ENCODE peak calls at places on chromosomes 7 and 10, in ten cellular contexts. One of them, this sample, is unnamed.

GRCh38 chr10:6621536-6621935 is 41.5 kb upstream of the PRKCQ start:
- DNase-seq in OCI-LY7: no peak
- DNase-seq in IMR-90: peak; percentile 12
- DNase-seq in SJSA1: no peak
- DNase-seq in Panc1: no peak
- DNase-seq in testis: no peak
- DNase-seq in GM23248: peak; percentile 20
- DNase-seq in fibroblast of lung: peak; percentile 35
- DNase-seq in Peyer's patch: no peak
- DNase-seq in mesenchymal stem cell: peak; percentile 44
- DNase-seq in this sample: no peak

GRCh38 chr10:43998021-43998809 is 349.5 kb upstream of the ZNF32 start:
- DNase-seq in mesenchymal stem cell: peak; percentile 36
- DNase-seq in GM23248: peak; percentile 67
- DNase-seq in fibroblast of lung: peak; percentile 76
- DNase-seq in OCI-LY7: no peak
- DNase-seq in testis: no peak
- DNase-seq in SJSA1: no peak
- DNase-seq in IMR-90: peak; percentile 10
- DNase-seq in Panc1: no peak
- DNase-seq in Peyer's patch: no peak
- DNase-seq in this sample: peak; percentile 47

GRCh38 chr10:8053446-8054242 is 844 bp upstream of the GATA3 start:
- DNase-seq in fibroblast of lung: peak; percentile 77
- DNase-seq in Peyer's patch: peak; percentile 93
- DNase-seq in Panc1: peak; percentile 35
- DNase-seq in OCI-LY7: peak; percentile 85
- DNase-seq in mesenchymal stem cell: peak; percentile 89
- DNase-seq in GM23248: peak; percentile 88
- DNase-seq in testis: peak; percentile 89
- DNase-seq in IMR-90: peak; percentile 70
- DNase-seq in SJSA1: peak; percentile 79
- DNase-seq in this sample: peak; percentile 16

GRCh38 chr10:129462257-129462795 is 4.7 kb upstream of the MGMT start:
- DNase-seq in IMR-90: no peak
- DNase-seq in fibroblast of lung: no peak
- DNase-seq in GM23248: no peak
- DNase-seq in testis: no peak
- DNase-seq in OCI-LY7: no peak
- DNase-seq in SJSA1: no peak
- DNase-seq in Peyer's patch: no peak
- DNase-seq in Panc1: no peak
- DNase-seq in mesenchymal stem cell: no peak
- DNase-seq in this sample: no peak

GRCh38 chr10:606767-607544 is 82.5 kb downstream of the DIP2C start:
- DNase-seq in mesenchymal stem cell: peak; percentile 90
- DNase-seq in SJSA1: peak; percentile 86
- DNase-seq in testis: no peak
- DNase-seq in Panc1: no peak
- DNase-seq in IMR-90: peak; percentile 89
- DNase-seq in OCI-LY7: no peak
- DNase-seq in Peyer's patch: no peak
- DNase-seq in GM23248: no peak
- DNase-seq in fibroblast of lung: peak; percentile 80
- DNase-seq in this sample: no peak

GRCh38 chr7:33494473-33494872 is 365.1 kb downstream of the BBS9 start:
- DNase-seq in OCI-LY7: no peak
- DNase-seq in mesenchymal stem cell: no peak
- DNase-seq in SJSA1: no peak
- DNase-seq in GM23248: peak; percentile 23
- DNase-seq in IMR-90: peak; percentile 11
- DNase-seq in testis: no peak
- DNase-seq in fibroblast of lung: no peak
- DNase-seq in Panc1: no peak
- DNase-seq in Peyer's patch: no peak
- DNase-seq in this sample: no peak

GRCh38 chr10:24039897-24040296 is 169.0 kb upstream of the KIAA1217 start:
- DNase-seq in IMR-90: no peak
- DNase-seq in Peyer's patch: no peak
- DNase-seq in fibroblast of lung: no peak
- DNase-seq in testis: no peak
- DNase-seq in mesenchymal stem cell: no peak
- DNase-seq in Panc1: no peak
- DNase-seq in OCI-LY7: no peak
- DNase-seq in GM23248: no peak
- DNase-seq in SJSA1: no peak
- DNase-seq in this sample: no peak

GRCh38 chr7:111732923-111733322 is 170.6 kb upstream of the IMMP2L start:
- DNase-seq in mesenchymal stem cell: no peak
- DNase-seq in fibroblast of lung: no peak
- DNase-seq in Peyer's patch: no peak
- DNase-seq in IMR-90: no peak
- DNase-seq in OCI-LY7: no peak
- DNase-seq in GM23248: no peak
- DNase-seq in testis: no peak
- DNase-seq in SJSA1: no peak
- DNase-seq in Panc1: no peak
- DNase-seq in this sample: no peak

GRCh38 chr10:75400163-75400768 is 1.3 kb downstream of the ZNF503 start:
- DNase-seq in Peyer's patch: no peak
- DNase-seq in testis: peak; percentile 31
- DNase-seq in OCI-LY7: no peak
- DNase-seq in fibroblast of lung: peak; percentile 36
- DNase-seq in SJSA1: peak; percentile 66
- DNase-seq in IMR-90: no peak
- DNase-seq in GM23248: peak; percentile 69
- DNase-seq in mesenchymal stem cell: peak; percentile 63
- DNase-seq in Panc1: no peak
- DNase-seq in this sample: no peak

GRCh38 chr10:71006497-71006896 is 118.1 kb upstream of the PCBD1 start:
- DNase-seq in Panc1: no peak
- DNase-seq in IMR-90: no peak
- DNase-seq in GM23248: no peak
- DNase-seq in mesenchymal stem cell: no peak
- DNase-seq in fibroblast of lung: no peak
- DNase-seq in testis: no peak
- DNase-seq in Peyer's patch: no peak
- DNase-seq in SJSA1: no peak
- DNase-seq in OCI-LY7: no peak
- DNase-seq in this sample: no peak

GRCh38 chr7:11988186-11988585 is 156.2 kb upstream of the THSD7A start:
- DNase-seq in testis: no peak
- DNase-seq in SJSA1: no peak
- DNase-seq in GM23248: no peak
- DNase-seq in OCI-LY7: no peak
- DNase-seq in mesenchymal stem cell: no peak
- DNase-seq in fibroblast of lung: no peak
- DNase-seq in Panc1: no peak
- DNase-seq in IMR-90: no peak
- DNase-seq in Peyer's patch: no peak
- DNase-seq in this sample: no peak

DNA sequence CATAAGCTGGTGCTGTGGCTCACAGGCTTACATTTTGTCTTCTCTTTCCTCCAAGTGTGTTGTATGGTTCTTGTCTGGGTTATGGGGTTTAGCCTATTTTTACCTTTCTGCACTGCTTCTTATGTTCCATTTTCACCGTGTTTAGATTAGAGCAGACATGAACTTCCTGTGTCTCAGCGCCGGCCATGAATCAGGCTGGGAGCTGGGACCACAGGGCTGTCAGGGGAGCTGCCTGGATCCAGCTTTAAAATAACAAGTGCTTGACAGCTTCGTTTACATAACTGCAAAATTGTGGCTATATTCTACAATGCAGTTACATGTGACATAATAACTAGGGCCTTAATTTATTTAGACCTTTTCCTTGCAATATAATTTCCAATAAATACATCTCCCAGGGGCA is 530.5 kb upstream of the FZD8 start:
- DNase-seq in OCI-LY7: no peak
- DNase-seq in SJSA1: peak; percentile 88
- DNase-seq in Panc1: no peak
- DNase-seq in fibroblast of lung: peak; percentile 83
- DNase-seq in mesenchymal stem cell: peak; percentile 90
- DNase-seq in IMR-90: peak; percentile 85
- DNase-seq in GM23248: peak; percentile 68
- DNase-seq in Peyer's patch: no peak
- DNase-seq in testis: no peak
- DNase-seq in this sample: no peak
- H3K27ac ChIP-seq in OCI-LY7: no peak overlapping the region
- H3K27ac ChIP-seq in SJSA1: peak overlapping the region; percentile 98
- H3K27ac ChIP-seq in Panc1: no peak overlapping the region
- H3K27ac ChIP-seq in fibroblast of lung: no peak overlapping the region
- H3K27ac ChIP-seq in mesenchymal stem cell: peak overlapping the region; percentile 96
- H3K27ac ChIP-seq in IMR-90: peak overlapping the region; percentile 60
- H3K27ac ChIP-seq in GM23248: peak overlapping the region; percentile 83
- H3K27ac ChIP-seq in Peyer's patch: no peak overlapping the region
- H3K27ac ChIP-seq in testis: no peak overlapping the region
- H3K27ac ChIP-seq in this sample: no peak overlapping the region

GRCh38 chr10:130968511-130968910 is 343.0 kb downstream of the TCERG1L start:
- DNase-seq in SJSA1: no peak
- DNase-seq in GM23248: no peak
- DNase-seq in mesenchymal stem cell: no peak
- DNase-seq in testis: no peak
- DNase-seq in IMR-90: no peak
- DNase-seq in fibroblast of lung: no peak
- DNase-seq in Peyer's patch: no peak
- DNase-seq in OCI-LY7: no peak
- DNase-seq in Panc1: no peak
- DNase-seq in this sample: no peak
- H3K27ac ChIP-seq in SJSA1: no peak overlapping the region
- H3K27ac ChIP-seq in GM23248: no peak overlapping the region
- H3K27ac ChIP-seq in mesenchymal stem cell: no peak overlapping the region
- H3K27ac ChIP-seq in testis: no peak overlapping the region
- H3K27ac ChIP-seq in IMR-90: no peak overlapping the region
- H3K27ac ChIP-seq in fibroblast of lung: no peak overlapping the region
- H3K27ac ChIP-seq in Peyer's patch: no peak overlapping the region
- H3K27ac ChIP-seq in OCI-LY7: no peak overlapping the region
- H3K27ac ChIP-seq in Panc1: no peak overlapping the region
- H3K27ac ChIP-seq in this sample: no peak overlapping the region

DNA sequence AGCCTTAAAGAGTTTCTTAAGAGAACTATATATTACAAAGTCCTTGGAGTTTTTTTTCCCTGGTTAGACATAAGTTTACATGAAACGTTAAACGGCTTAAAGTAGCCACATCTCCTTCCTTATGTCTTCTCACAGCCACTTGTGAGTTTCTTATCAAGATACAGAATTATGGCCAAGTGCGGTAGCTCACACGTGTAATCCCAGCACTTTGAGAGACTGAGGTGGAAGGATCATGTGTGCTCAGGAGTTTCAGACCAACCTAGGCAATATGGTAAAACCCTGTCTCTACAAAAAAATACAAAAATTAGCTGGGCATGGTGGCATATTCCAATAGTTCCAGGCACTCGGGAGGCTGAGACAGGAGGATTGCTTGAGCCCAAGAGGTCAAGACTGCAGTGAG is 54.3 kb downstream of the IKZF1 start:
- DNase-seq in GM23248: no peak
- DNase-seq in testis: no peak
- DNase-seq in fibroblast of lung: no peak
- DNase-seq in Panc1: no peak
- DNase-seq in Peyer's patch: no peak
- DNase-seq in SJSA1: no peak
- DNase-seq in mesenchymal stem cell: no peak
- DNase-seq in IMR-90: no peak
- DNase-seq in OCI-LY7: no peak
- DNase-seq in this sample: no peak
- H3K27ac ChIP-seq in GM23248: no peak overlapping the region
- H3K27ac ChIP-seq in testis: no peak overlapping the region
- H3K27ac ChIP-seq in fibroblast of lung: no peak overlapping the region
- H3K27ac ChIP-seq in Panc1: no peak overlapping the region
- H3K27ac ChIP-seq in Peyer's patch: peak overlapping the region; percentile 74
- H3K27ac ChIP-seq in SJSA1: no peak overlapping the region
- H3K27ac ChIP-seq in mesenchymal stem cell: no peak overlapping the region
- H3K27ac ChIP-seq in IMR-90: no peak overlapping the region
- H3K27ac ChIP-seq in OCI-LY7: no peak overlapping the region
- H3K27ac ChIP-seq in this sample: no peak overlapping the region

DNA sequence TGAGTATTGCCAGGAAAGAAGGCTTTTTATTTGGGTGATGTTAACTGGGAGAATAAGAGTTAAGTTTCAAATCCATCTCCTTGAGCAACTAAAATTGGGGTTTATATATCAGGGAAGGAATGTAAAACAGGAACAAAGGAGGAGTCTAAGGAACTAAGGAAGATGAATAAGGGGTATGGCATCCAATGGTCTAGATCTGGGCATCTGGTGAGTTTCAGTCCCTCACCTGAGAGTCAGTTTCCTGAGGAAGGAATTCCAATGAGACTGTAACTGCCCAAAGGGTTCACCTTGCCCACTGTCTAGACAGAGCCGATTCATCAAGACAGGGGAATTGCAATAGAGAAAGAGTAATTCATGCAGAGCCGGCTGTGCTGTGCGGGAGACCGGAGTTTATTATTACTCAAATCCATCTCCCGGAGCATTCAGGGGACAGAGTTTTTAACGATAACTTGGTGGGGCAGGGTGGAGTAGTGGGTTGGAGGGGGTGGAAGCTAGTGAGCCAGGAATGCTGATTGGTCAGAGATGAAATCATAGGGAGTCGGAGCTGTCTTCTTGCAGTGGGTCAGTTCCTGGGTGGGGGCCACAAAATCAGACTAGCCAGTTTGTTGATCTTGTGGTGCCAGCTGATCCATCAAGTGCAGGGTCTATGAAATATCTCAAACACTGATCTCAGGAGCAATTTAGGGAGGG is 188.3 kb upstream of the STK17A start:
- DNase-seq in testis: no peak
- DNase-seq in GM23248: peak; percentile 2
- DNase-seq in Peyer's patch: no peak
- DNase-seq in IMR-90: no peak
- DNase-seq in Panc1: no peak
- DNase-seq in mesenchymal stem cell: no peak
- DNase-seq in SJSA1: no peak
- DNase-seq in OCI-LY7: no peak
- DNase-seq in fibroblast of lung: peak; percentile 85
- DNase-seq in this sample: no peak
- H3K27ac ChIP-seq in testis: no peak overlapping the region
- H3K27ac ChIP-seq in GM23248: no peak overlapping the region
- H3K27ac ChIP-seq in Peyer's patch: no peak overlapping the region
- H3K27ac ChIP-seq in IMR-90: no peak overlapping the region
- H3K27ac ChIP-seq in Panc1: no peak overlapping the region
- H3K27ac ChIP-seq in mesenchymal stem cell: no peak overlapping the region
- H3K27ac ChIP-seq in SJSA1: no peak overlapping the region
- H3K27ac ChIP-seq in OCI-LY7: no peak overlapping the region
- H3K27ac ChIP-seq in fibroblast of lung: no peak overlapping the region
- H3K27ac ChIP-seq in this sample: no peak overlapping the region

GRCh38 chr7:16657656-16658279 is 11.8 kb downstream of the BZW2 start:
- DNase-seq in SJSA1: peak; percentile 29
- DNase-seq in OCI-LY7: no peak
- DNase-seq in Panc1: no peak
- DNase-seq in Peyer's patch: no peak
- DNase-seq in mesenchymal stem cell: peak; percentile 93
- DNase-seq in fibroblast of lung: peak; percentile 83
- DNase-seq in testis: no peak
- DNase-seq in IMR-90: peak; percentile 94
- DNase-seq in GM23248: peak; percentile 78
- DNase-seq in this sample: no peak
- H3K27ac ChIP-seq in SJSA1: no peak overlapping the region
- H3K27ac ChIP-seq in OCI-LY7: no peak overlapping the region
- H3K27ac ChIP-seq in Panc1: no peak overlapping the region
- H3K27ac ChIP-seq in Peyer's patch: no peak overlapping the region
- H3K27ac ChIP-seq in mesenchymal stem cell: no peak overlapping the region
- H3K27ac ChIP-seq in fibroblast of lung: peak overlapping the region; percentile 73
- H3K27ac ChIP-seq in testis: no peak overlapping the region
- H3K27ac ChIP-seq in IMR-90: peak overlapping the region; percentile 99
- H3K27ac ChIP-seq in GM23248: peak overlapping the region; percentile 57
- H3K27ac ChIP-seq in this sample: no peak overlapping the region

GRCh38 chr10:21475393-21475792 is 50.1 kb downstream of the SKIDA1 start:
- DNase-seq in IMR-90: no peak
- DNase-seq in GM23248: no peak
- DNase-seq in OCI-LY7: no peak
- DNase-seq in fibroblast of lung: no peak
- DNase-seq in SJSA1: no peak
- DNase-seq in Peyer's patch: no peak
- DNase-seq in Panc1: no peak
- DNase-seq in testis: no peak
- DNase-seq in mesenchymal stem cell: no peak
- DNase-seq in this sample: no peak
- H3K27ac ChIP-seq in IMR-90: no peak overlapping the region
- H3K27ac ChIP-seq in GM23248: no peak overlapping the region
- H3K27ac ChIP-seq in OCI-LY7: no peak overlapping the region
- H3K27ac ChIP-seq in fibroblast of lung: no peak overlapping the region
- H3K27ac ChIP-seq in SJSA1: no peak overlapping the region
- H3K27ac ChIP-seq in Peyer's patch: no peak overlapping the region
- H3K27ac ChIP-seq in Panc1: peak overlapping the region; percentile 63
- H3K27ac ChIP-seq in testis: no peak overlapping the region
- H3K27ac ChIP-seq in mesenchymal stem cell: no peak overlapping the region
- H3K27ac ChIP-seq in this sample: no peak overlapping the region

This sample was measured in MM.1S.